ENCODE peak calls at places on chromosomes 13 and 19, in nine cellular contexts. One of them, this sample, is unnamed.

GRCh38 chr13:57314897-57315520 is 148.0 kb downstream of the PRR20E start:
- DNase-seq in psoas muscle: no peak
- DNase-seq in activated CD4-positive, alpha-beta T cell treated with anti-CD3 and anti-CD28 coated beads for 36 hours: no peak
- DNase-seq in ascending aorta: no peak
- DNase-seq in AG09319: no peak
- DNase-seq in stomach: no peak
- DNase-seq in lower leg skin: no peak
- DNase-seq in T-helper 2 cell: no peak
- DNase-seq in frontal cortex: no peak
- DNase-seq in this sample: no peak

GRCh38 chr13:74056829-74057564 is 77.2 kb downstream of the KLF12 start:
- DNase-seq in stomach: no peak
- DNase-seq in lower leg skin: no peak
- DNase-seq in AG09319: no peak
- DNase-seq in ascending aorta: no peak
- DNase-seq in T-helper 2 cell: no peak
- DNase-seq in frontal cortex: no peak
- DNase-seq in activated CD4-positive, alpha-beta T cell treated with anti-CD3 and anti-CD28 coated beads for 36 hours: no peak
- DNase-seq in psoas muscle: peak
- DNase-seq in this sample: no peak

GRCh38 chr19:6626764-6627163 is 35.8 kb upstream of the CD70 start:
- DNase-seq in psoas muscle: no peak
- DNase-seq in lower leg skin: no peak
- DNase-seq in T-helper 2 cell: no peak
- DNase-seq in frontal cortex: no peak
- DNase-seq in AG09319: no peak
- DNase-seq in ascending aorta: no peak
- DNase-seq in activated CD4-positive, alpha-beta T cell treated with anti-CD3 and anti-CD28 coated beads for 36 hours: no peak
- DNase-seq in stomach: no peak
- DNase-seq in this sample: no peak

GRCh38 chr19:1445185-1445931 is 4.6 kb upstream of the APC2 start:
- DNase-seq in ascending aorta: peak
- DNase-seq in activated CD4-positive, alpha-beta T cell treated with anti-CD3 and anti-CD28 coated beads for 36 hours: peak
- DNase-seq in psoas muscle: peak
- DNase-seq in frontal cortex: peak
- DNase-seq in lower leg skin: no peak
- DNase-seq in T-helper 2 cell: peak
- DNase-seq in AG09319: no peak
- DNase-seq in stomach: peak
- DNase-seq in this sample: peak

GRCh38 chr19:55113570-55114039 is 3.8 kb downstream of the PPP1R12C start:
- DNase-seq in ascending aorta: peak
- DNase-seq in lower leg skin: peak
- DNase-seq in psoas muscle: peak
- DNase-seq in frontal cortex: peak
- DNase-seq in T-helper 2 cell: no peak
- DNase-seq in stomach: peak
- DNase-seq in AG09319: peak
- DNase-seq in activated CD4-positive, alpha-beta T cell treated with anti-CD3 and anti-CD28 coated beads for 36 hours: no peak
- DNase-seq in this sample: no peak

GRCh38 chr19:5621945-5622464 is 571 bp downstream of the SAFB2 start:
- DNase-seq in T-helper 2 cell: peak
- DNase-seq in activated CD4-positive, alpha-beta T cell treated with anti-CD3 and anti-CD28 coated beads for 36 hours: peak
- DNase-seq in stomach: no peak
- DNase-seq in ascending aorta: no peak
- DNase-seq in AG09319: no peak
- DNase-seq in psoas muscle: peak
- DNase-seq in lower leg skin: peak
- DNase-seq in frontal cortex: no peak
- DNase-seq in this sample: peak

GRCh38 chr13:75486654-75487053 is 4.7 kb upstream of the TBC1D4 start:
- DNase-seq in AG09319: no peak
- DNase-seq in ascending aorta: no peak
- DNase-seq in lower leg skin: no peak
- DNase-seq in T-helper 2 cell: no peak
- DNase-seq in psoas muscle: no peak
- DNase-seq in activated CD4-positive, alpha-beta T cell treated with anti-CD3 and anti-CD28 coated beads for 36 hours: no peak
- DNase-seq in stomach: no peak
- DNase-seq in frontal cortex: no peak
- DNase-seq in this sample: no peak

GRCh38 chr13:97125051-97125809 is 96.9 kb upstream of the MBNL2 start:
- DNase-seq in T-helper 2 cell: no peak
- DNase-seq in AG09319: peak
- DNase-seq in lower leg skin: peak
- DNase-seq in psoas muscle: peak
- DNase-seq in ascending aorta: no peak
- DNase-seq in activated CD4-positive, alpha-beta T cell treated with anti-CD3 and anti-CD28 coated beads for 36 hours: peak
- DNase-seq in stomach: no peak
- DNase-seq in frontal cortex: no peak
- DNase-seq in this sample: no peak

GRCh38 chr19:47512183-47512947 is 2.5 kb downstream of the NAPA start:
- DNase-seq in stomach: peak
- DNase-seq in ascending aorta: no peak
- DNase-seq in lower leg skin: peak
- DNase-seq in psoas muscle: peak
- DNase-seq in frontal cortex: no peak
- DNase-seq in activated CD4-positive, alpha-beta T cell treated with anti-CD3 and anti-CD28 coated beads for 36 hours: no peak
- DNase-seq in AG09319: peak
- DNase-seq in T-helper 2 cell: no peak
- DNase-seq in this sample: no peak

GRCh38 chr19:11265785-11266236 is 3.5 kb upstream of the DOCK6 start:
- DNase-seq in stomach: peak
- DNase-seq in frontal cortex: no peak
- DNase-seq in T-helper 2 cell: no peak
- DNase-seq in AG09319: no peak
- DNase-seq in ascending aorta: no peak
- DNase-seq in psoas muscle: no peak
- DNase-seq in lower leg skin: peak
- DNase-seq in activated CD4-positive, alpha-beta T cell treated with anti-CD3 and anti-CD28 coated beads for 36 hours: no peak
- DNase-seq in this sample: no peak

GRCh38 chr13:70408865-70409264 is 300.6 kb upstream of the KLHL1 start:
- DNase-seq in frontal cortex: no peak
- DNase-seq in lower leg skin: no peak
- DNase-seq in AG09319: no peak
- DNase-seq in stomach: no peak
- DNase-seq in activated CD4-positive, alpha-beta T cell treated with anti-CD3 and anti-CD28 coated beads for 36 hours: no peak
- DNase-seq in psoas muscle: no peak
- DNase-seq in T-helper 2 cell: no peak
- DNase-seq in ascending aorta: no peak
- DNase-seq in this sample: no peak

GRCh38 chr13:105915451-105915850 is 620.0 kb downstream of the EFNB2 start:
- DNase-seq in T-helper 2 cell: no peak
- DNase-seq in psoas muscle: no peak
- DNase-seq in lower leg skin: no peak
- DNase-seq in activated CD4-positive, alpha-beta T cell treated with anti-CD3 and anti-CD28 coated beads for 36 hours: no peak
- DNase-seq in AG09319: no peak
- DNase-seq in ascending aorta: no peak
- DNase-seq in frontal cortex: no peak
- DNase-seq in stomach: no peak
- DNase-seq in this sample: no peak

GRCh38 chr19:52507266-52507665 is 20.2 kb upstream of the ZNF808 start:
- DNase-seq in frontal cortex: no peak
- DNase-seq in activated CD4-positive, alpha-beta T cell treated with anti-CD3 and anti-CD28 coated beads for 36 hours: no peak
- DNase-seq in T-helper 2 cell: no peak
- DNase-seq in stomach: no peak
- DNase-seq in ascending aorta: no peak
- DNase-seq in psoas muscle: no peak
- DNase-seq in lower leg skin: no peak
- DNase-seq in AG09319: no peak
- DNase-seq in this sample: no peak

GRCh38 chr19:47507031-47507430 is 7.8 kb downstream of the NAPA start:
- DNase-seq in frontal cortex: no peak
- DNase-seq in psoas muscle: peak
- DNase-seq in activated CD4-positive, alpha-beta T cell treated with anti-CD3 and anti-CD28 coated beads for 36 hours: no peak
- DNase-seq in stomach: no peak
- DNase-seq in lower leg skin: no peak
- DNase-seq in ascending aorta: no peak
- DNase-seq in T-helper 2 cell: no peak
- DNase-seq in AG09319: no peak
- DNase-seq in this sample: peak

GRCh38 chr13:82370306-82370705 is 1512.0 kb downstream of the SLITRK1 start:
- DNase-seq in stomach: no peak
- DNase-seq in psoas muscle: no peak
- DNase-seq in lower leg skin: no peak
- DNase-seq in ascending aorta: no peak
- DNase-seq in frontal cortex: no peak
- DNase-seq in activated CD4-positive, alpha-beta T cell treated with anti-CD3 and anti-CD28 coated beads for 36 hours: no peak
- DNase-seq in AG09319: no peak
- DNase-seq in T-helper 2 cell: no peak
- DNase-seq in this sample: no peak

GRCh38 chr13:101706651-101707050 is 254.2 kb downstream of the ITGBL1 start:
- DNase-seq in frontal cortex: no peak
- DNase-seq in AG09319: peak
- DNase-seq in T-helper 2 cell: no peak
- DNase-seq in psoas muscle: no peak
- DNase-seq in ascending aorta: no peak
- DNase-seq in activated CD4-positive, alpha-beta T cell treated with anti-CD3 and anti-CD28 coated beads for 36 hours: peak
- DNase-seq in stomach: no peak
- DNase-seq in lower leg skin: peak
- DNase-seq in this sample: no peak

GRCh38 chr19:6588508-6589345 is 2.2 kb downstream of the CD70 start:
- DNase-seq in lower leg skin: no peak
- DNase-seq in activated CD4-positive, alpha-beta T cell treated with anti-CD3 and anti-CD28 coated beads for 36 hours: peak
- DNase-seq in psoas muscle: no peak
- DNase-seq in stomach: no peak
- DNase-seq in AG09319: no peak
- DNase-seq in ascending aorta: no peak
- DNase-seq in T-helper 2 cell: no peak
- DNase-seq in frontal cortex: no peak
- DNase-seq in this sample: no peak

GRCh38 chr19:14021474-14021873 is 6.5 kb upstream of the RLN3 start:
- DNase-seq in ascending aorta: no peak
- DNase-seq in stomach: no peak
- DNase-seq in activated CD4-positive, alpha-beta T cell treated with anti-CD3 and anti-CD28 coated beads for 36 hours: peak
- DNase-seq in AG09319: no peak
- DNase-seq in psoas muscle: peak
- DNase-seq in T-helper 2 cell: no peak
- DNase-seq in lower leg skin: no peak
- DNase-seq in frontal cortex: no peak
- DNase-seq in this sample: no peak

GRCh38 chr19:4582980-4583842 is 23.7 kb upstream of the SEMA6B start:
- DNase-seq in activated CD4-positive, alpha-beta T cell treated with anti-CD3 and anti-CD28 coated beads for 36 hours: no peak
- DNase-seq in lower leg skin: no peak
- DNase-seq in AG09319: no peak
- DNase-seq in ascending aorta: no peak
- DNase-seq in psoas muscle: no peak
- DNase-seq in frontal cortex: no peak
- DNase-seq in stomach: no peak
- DNase-seq in T-helper 2 cell: no peak
- DNase-seq in this sample: no peak

GRCh38 chr13:77620138-77620537 is 77.3 kb upstream of the SLAIN1 start:
- DNase-seq in lower leg skin: no peak
- DNase-seq in ascending aorta: no peak
- DNase-seq in stomach: no peak
- DNase-seq in frontal cortex: no peak
- DNase-seq in activated CD4-positive, alpha-beta T cell treated with anti-CD3 and anti-CD28 coated beads for 36 hours: no peak
- DNase-seq in AG09319: no peak
- DNase-seq in psoas muscle: no peak
- DNase-seq in T-helper 2 cell: no peak
- DNase-seq in this sample: no peak

This sample was measured in T47D.